ENCODE peak calls at places on chromosome 6, in seven cellular contexts. One of them, this sample, is unnamed.

GRCh38 chr6:42372699-42373098 is 79.0 kb downstream of the TRERF1 start:
- DNase-seq in gastrocnemius medialis: no peak
- DNase-seq in osteoblast: peak; percentile 58
- DNase-seq in upper lobe of left lung: no peak
- DNase-seq in mucosa of descending colon: no peak
- DNase-seq in tibial artery: no peak
- DNase-seq in MM.1S: no peak
- DNase-seq in this sample: no peak

GRCh38 chr6:20169786-20170185 is 42.5 kb downstream of the MBOAT1 start:
- DNase-seq in tibial artery: no peak
- DNase-seq in MM.1S: no peak
- DNase-seq in gastrocnemius medialis: peak; percentile 17
- DNase-seq in upper lobe of left lung: no peak
- DNase-seq in mucosa of descending colon: no peak
- DNase-seq in osteoblast: no peak
- DNase-seq in this sample: no peak

GRCh38 chr6:104483225-104483834 is 376.4 kb downstream of the HACE1 start:
- DNase-seq in mucosa of descending colon: no peak
- DNase-seq in MM.1S: no peak
- DNase-seq in upper lobe of left lung: no peak
- DNase-seq in tibial artery: no peak
- DNase-seq in gastrocnemius medialis: no peak
- DNase-seq in osteoblast: peak; percentile 59
- DNase-seq in this sample: no peak

GRCh38 chr6:27546522-27546921 is 73.6 kb upstream of the ZNF184 start:
- DNase-seq in MM.1S: no peak
- DNase-seq in gastrocnemius medialis: no peak
- DNase-seq in osteoblast: no peak
- DNase-seq in mucosa of descending colon: no peak
- DNase-seq in tibial artery: no peak
- DNase-seq in upper lobe of left lung: no peak
- DNase-seq in this sample: no peak

GRCh38 chr6:128731249-128732165 is 151.4 kb upstream of the LAMA2 start:
- DNase-seq in mucosa of descending colon: no peak
- DNase-seq in tibial artery: no peak
- DNase-seq in MM.1S: peak; percentile 35
- DNase-seq in osteoblast: no peak
- DNase-seq in upper lobe of left lung: no peak
- DNase-seq in gastrocnemius medialis: no peak
- DNase-seq in this sample: peak; percentile 37

GRCh38 chr6:27962506-27962905 is 5.5 kb downstream of the OR2B6 start:
- DNase-seq in MM.1S: no peak
- DNase-seq in tibial artery: no peak
- DNase-seq in upper lobe of left lung: no peak
- DNase-seq in mucosa of descending colon: no peak
- DNase-seq in osteoblast: no peak
- DNase-seq in gastrocnemius medialis: no peak
- DNase-seq in this sample: no peak

GRCh38 chr6:32700391-32701040 is 34.1 kb upstream of the HLA-DQB1 start:
- DNase-seq in mucosa of descending colon: no peak
- DNase-seq in MM.1S: peak; percentile 38
- DNase-seq in gastrocnemius medialis: peak; percentile 13
- DNase-seq in tibial artery: no peak
- DNase-seq in osteoblast: peak; percentile 88
- DNase-seq in upper lobe of left lung: peak; percentile 60
- DNase-seq in this sample: peak; percentile 67

GRCh38 chr6:146546440-146546839 is 2.8 kb downstream of the RAB32 start:
- DNase-seq in upper lobe of left lung: no peak
- DNase-seq in MM.1S: no peak
- DNase-seq in gastrocnemius medialis: peak; percentile 19
- DNase-seq in osteoblast: peak; percentile 66
- DNase-seq in tibial artery: peak; percentile 22
- DNase-seq in mucosa of descending colon: no peak
- DNase-seq in this sample: no peak

GRCh38 chr6:41523957-41524633 is 22.1 kb upstream of the FOXP4 start:
- DNase-seq in gastrocnemius medialis: no peak
- DNase-seq in osteoblast: no peak
- DNase-seq in upper lobe of left lung: no peak
- DNase-seq in mucosa of descending colon: no peak
- DNase-seq in tibial artery: no peak
- DNase-seq in MM.1S: no peak
- DNase-seq in this sample: no peak

GRCh38 chr6:9484686-9485085 is 930.2 kb downstream of the TFAP2A start:
- DNase-seq in mucosa of descending colon: no peak
- DNase-seq in tibial artery: no peak
- DNase-seq in gastrocnemius medialis: no peak
- DNase-seq in upper lobe of left lung: no peak
- DNase-seq in osteoblast: no peak
- DNase-seq in MM.1S: no peak
- DNase-seq in this sample: no peak

GRCh38 chr6:98672681-98673475 is 161.5 kb upstream of the POU3F2 start:
- DNase-seq in upper lobe of left lung: no peak
- DNase-seq in osteoblast: no peak
- DNase-seq in gastrocnemius medialis: no peak
- DNase-seq in tibial artery: no peak
- DNase-seq in MM.1S: no peak
- DNase-seq in mucosa of descending colon: no peak
- DNase-seq in this sample: no peak

GRCh38 chr6:11785953-11786579 is 7.5 kb upstream of the ADTRP start:
- DNase-seq in osteoblast: peak; percentile 13
- DNase-seq in upper lobe of left lung: peak; percentile 46
- DNase-seq in gastrocnemius medialis: no peak
- DNase-seq in MM.1S: peak; percentile 7
- DNase-seq in tibial artery: no peak
- DNase-seq in mucosa of descending colon: peak; percentile 83
- DNase-seq in this sample: no peak

GRCh38 chr6:22437665-22438064 is 131.7 kb upstream of the HDGFL1 start:
- DNase-seq in mucosa of descending colon: no peak
- DNase-seq in gastrocnemius medialis: no peak
- DNase-seq in MM.1S: no peak
- DNase-seq in tibial artery: no peak
- DNase-seq in upper lobe of left lung: no peak
- DNase-seq in osteoblast: no peak
- DNase-seq in this sample: no peak

GRCh38 chr6:36979343-36979742 is 6.7 kb downstream of the MTCH1 start:
- DNase-seq in osteoblast: peak; percentile 90
- DNase-seq in upper lobe of left lung: peak; percentile 53
- DNase-seq in tibial artery: peak; percentile 52
- DNase-seq in MM.1S: no peak
- DNase-seq in gastrocnemius medialis: peak; percentile 62
- DNase-seq in mucosa of descending colon: peak; percentile 55
- DNase-seq in this sample: no peak

GRCh38 chr6:142752348-142752747 is 192.6 kb downstream of the HIVEP2 start:
- DNase-seq in mucosa of descending colon: no peak
- DNase-seq in gastrocnemius medialis: no peak
- DNase-seq in tibial artery: no peak
- DNase-seq in osteoblast: no peak
- DNase-seq in upper lobe of left lung: no peak
- DNase-seq in MM.1S: no peak
- DNase-seq in this sample: no peak

GRCh38 chr6:155248021-155249001 is 15.5 kb upstream of the CLDN20 start:
- DNase-seq in MM.1S: no peak
- DNase-seq in osteoblast: peak; percentile 92
- DNase-seq in upper lobe of left lung: peak; percentile 87
- DNase-seq in gastrocnemius medialis: no peak
- DNase-seq in mucosa of descending colon: peak; percentile 39
- DNase-seq in tibial artery: peak; percentile 31
- DNase-seq in this sample: peak; percentile 55

GRCh38 chr6:109166643-109167042 is 71.3 kb downstream of the CEP57L1 start:
- DNase-seq in osteoblast: no peak
- DNase-seq in tibial artery: no peak
- DNase-seq in mucosa of descending colon: no peak
- DNase-seq in MM.1S: no peak
- DNase-seq in gastrocnemius medialis: no peak
- DNase-seq in upper lobe of left lung: no peak
- DNase-seq in this sample: no peak

GRCh38 chr6:10383312-10384063 is 31.4 kb downstream of the TFAP2A start:
- DNase-seq in MM.1S: peak; percentile 30
- DNase-seq in upper lobe of left lung: no peak
- DNase-seq in gastrocnemius medialis: no peak
- DNase-seq in tibial artery: no peak
- DNase-seq in mucosa of descending colon: peak; percentile 41
- DNase-seq in osteoblast: no peak
- DNase-seq in this sample: peak; percentile 73

GRCh38 chr6:169212436-169212835 is 41.2 kb downstream of the THBS2 start:
- DNase-seq in gastrocnemius medialis: no peak
- DNase-seq in upper lobe of left lung: no peak
- DNase-seq in tibial artery: no peak
- DNase-seq in MM.1S: no peak
- DNase-seq in osteoblast: no peak
- DNase-seq in mucosa of descending colon: no peak
- DNase-seq in this sample: no peak

GRCh38 chr6:159068904-159069578 is 24.2 kb upstream of the TAGAP start:
- DNase-seq in gastrocnemius medialis: no peak
- DNase-seq in tibial artery: no peak
- DNase-seq in osteoblast: no peak
- DNase-seq in upper lobe of left lung: peak; percentile 51
- DNase-seq in mucosa of descending colon: no peak
- DNase-seq in MM.1S: no peak
- DNase-seq in this sample: no peak

GRCh38 chr6:144729502-144729901 is 444.4 kb downstream of the UTRN start:
- DNase-seq in MM.1S: no peak
- DNase-seq in osteoblast: no peak
- DNase-seq in upper lobe of left lung: no peak
- DNase-seq in gastrocnemius medialis: no peak
- DNase-seq in mucosa of descending colon: no peak
- DNase-seq in tibial artery: no peak
- DNase-seq in this sample: no peak

GRCh38 chr6:7234547-7234946 is 78.5 kb downstream of the SSR1 start:
- DNase-seq in osteoblast: no peak
- DNase-seq in tibial artery: no peak
- DNase-seq in gastrocnemius medialis: no peak
- DNase-seq in mucosa of descending colon: no peak
- DNase-seq in upper lobe of left lung: no peak
- DNase-seq in MM.1S: no peak
- DNase-seq in this sample: no peak

GRCh38 chr6:47169785-47170685 is 127.9 kb upstream of the ADGRF1 start:
- DNase-seq in tibial artery: no peak
- DNase-seq in osteoblast: peak; percentile 13
- DNase-seq in MM.1S: no peak
- DNase-seq in upper lobe of left lung: no peak
- DNase-seq in gastrocnemius medialis: no peak
- DNase-seq in mucosa of descending colon: no peak
- DNase-seq in this sample: no peak

GRCh38 chr6:163413054-163413344 is 1.5 kb upstream of the QKI start:
- DNase-seq in MM.1S: no peak
- DNase-seq in mucosa of descending colon: no peak
- DNase-seq in tibial artery: no peak
- DNase-seq in osteoblast: no peak
- DNase-seq in gastrocnemius medialis: no peak
- DNase-seq in upper lobe of left lung: no peak
- DNase-seq in this sample: no peak
- H3K4me3 ChIP-seq in MM.1S: peak overlapping the region; percentile 55
- H3K4me3 ChIP-seq in mucosa of descending colon: peak overlapping the region; percentile 26
- H3K4me3 ChIP-seq in tibial artery: peak overlapping the region; percentile 96
- H3K4me3 ChIP-seq in osteoblast: peak overlapping the region; percentile 83
- H3K4me3 ChIP-seq in gastrocnemius medialis: peak overlapping the region; percentile 80
- H3K4me3 ChIP-seq in upper lobe of left lung: peak overlapping the region; percentile 87
- H3K4me3 ChIP-seq in this sample: peak overlapping the region; percentile 83

DNA sequence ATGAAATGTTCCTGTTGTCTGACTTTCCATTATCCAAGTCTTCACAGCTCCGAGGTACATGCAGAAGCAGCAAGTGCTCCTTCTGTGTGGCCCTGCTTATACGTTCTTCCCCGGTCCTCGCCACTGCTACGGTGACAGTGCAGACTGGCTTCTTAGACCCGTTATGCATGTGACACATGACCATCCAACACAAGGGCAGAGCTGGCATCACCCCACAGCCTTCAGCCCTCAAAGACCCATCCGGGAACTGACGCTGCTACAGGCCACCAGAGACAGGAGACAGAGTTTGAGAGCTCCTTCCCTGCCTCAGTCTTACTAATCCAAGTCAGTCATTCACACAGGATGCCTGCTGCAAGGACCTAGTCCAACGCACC is 70.4 kb downstream of the TRAM2 start:
- DNase-seq in tibial artery: no peak
- DNase-seq in osteoblast: no peak
- DNase-seq in mucosa of descending colon: no peak
- DNase-seq in gastrocnemius medialis: no peak
- DNase-seq in upper lobe of left lung: no peak
- DNase-seq in MM.1S: no peak
- DNase-seq in this sample: no peak
- H3K4me1 ChIP-seq in tibial artery: peaks cover 40% of the 10 kb centered on the region
- H3K4me1 ChIP-seq in osteoblast: peaks cover 62% of the 10 kb centered on the region
- H3K4me1 ChIP-seq in mucosa of descending colon: peaks cover 22% of the 10 kb centered on the region
- H3K4me1 ChIP-seq in gastrocnemius medialis: peaks cover 29% of the 10 kb centered on the region
- H3K4me1 ChIP-seq in upper lobe of left lung: peaks cover 24% of the 10 kb centered on the region
- H3K4me1 ChIP-seq in MM.1S: peaks cover 17% of the 10 kb centered on the region
- H3K4me1 ChIP-seq in this sample: no peaks in the 10 kb centered on the region

GRCh38 chr6:139996253-139996834 is 621.9 kb upstream of the CITED2 start:
- DNase-seq in tibial artery: no peak
- DNase-seq in upper lobe of left lung: peak; percentile 42
- DNase-seq in gastrocnemius medialis: no peak
- DNase-seq in MM.1S: peak; percentile 83
- DNase-seq in mucosa of descending colon: no peak
- DNase-seq in osteoblast: peak; percentile 76
- DNase-seq in this sample: peak; percentile 64
- TF ChIP-seq CTCF in tibial artery: no peak
- TF ChIP-seq CTCF in upper lobe of left lung: no peak
- TF ChIP-seq CTCF in gastrocnemius medialis: no peak
- TF ChIP-seq CTCF in MM.1S: peak; percentile 56
- TF ChIP-seq CTCF in mucosa of descending colon: no peak
- TF ChIP-seq CTCF in osteoblast: no peak
- TF ChIP-seq CTCF in this sample: peak; percentile 55

DNA sequence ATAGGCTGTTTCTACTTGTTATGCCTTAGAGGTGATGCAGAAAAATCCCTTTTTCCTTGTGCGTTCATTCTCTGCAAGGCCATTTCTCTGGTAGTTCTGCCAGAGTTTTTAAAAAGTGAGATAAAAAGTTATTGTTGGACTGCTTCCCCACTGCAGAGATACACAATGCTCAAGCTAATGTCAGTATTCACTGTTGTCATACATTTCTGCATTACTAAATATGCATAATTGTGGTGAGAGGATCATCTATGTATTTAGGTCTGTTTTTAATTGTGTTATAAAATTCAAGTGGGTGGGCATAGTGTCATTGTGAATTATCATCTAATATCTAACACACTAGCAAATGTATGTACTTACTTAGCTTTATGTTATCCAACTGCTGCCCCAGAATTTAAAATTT is 600.3 kb downstream of the HTR1B start:
- DNase-seq in tibial artery: no peak
- DNase-seq in gastrocnemius medialis: no peak
- DNase-seq in osteoblast: no peak
- DNase-seq in upper lobe of left lung: no peak
- DNase-seq in MM.1S: no peak
- DNase-seq in mucosa of descending colon: no peak
- DNase-seq in this sample: no peak
- H3K4me3 ChIP-seq in tibial artery: no peak overlapping the region
- H3K4me3 ChIP-seq in gastrocnemius medialis: no peak overlapping the region
- H3K4me3 ChIP-seq in osteoblast: no peak overlapping the region
- H3K4me3 ChIP-seq in upper lobe of left lung: no peak overlapping the region
- H3K4me3 ChIP-seq in MM.1S: no peak overlapping the region
- H3K4me3 ChIP-seq in mucosa of descending colon: no peak overlapping the region
- H3K4me3 ChIP-seq in this sample: no peak overlapping the region

DNA sequence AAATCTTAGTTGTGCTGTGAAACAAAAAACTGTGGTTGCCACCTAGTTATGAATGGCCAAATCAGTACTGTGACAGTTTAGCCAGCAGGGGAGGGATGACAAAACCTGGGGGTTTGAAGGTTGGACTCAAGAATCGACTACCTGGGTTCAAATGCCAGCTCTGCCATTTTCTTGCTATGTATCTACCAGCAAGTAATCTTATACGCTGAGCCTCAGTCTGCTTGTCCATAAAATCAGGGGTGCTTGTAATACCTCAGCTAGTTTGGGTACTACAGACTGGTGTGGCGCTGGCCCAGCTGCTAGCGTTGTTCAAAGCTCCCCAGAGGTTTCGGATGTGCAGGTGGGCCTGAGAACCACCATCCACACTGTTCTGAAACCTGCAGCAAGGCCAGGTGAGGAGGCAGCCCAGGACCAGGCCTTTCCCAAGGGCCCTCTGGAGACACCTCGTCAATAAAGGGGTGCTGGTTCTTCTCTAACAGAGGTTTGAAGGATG is 40.4 kb downstream of the TRAM2 start:
- DNase-seq in tibial artery: no peak
- DNase-seq in upper lobe of left lung: no peak
- DNase-seq in gastrocnemius medialis: no peak
- DNase-seq in osteoblast: no peak
- DNase-seq in mucosa of descending colon: no peak
- DNase-seq in MM.1S: peak; percentile 90
- DNase-seq in this sample: no peak
- H3K4me1 ChIP-seq in tibial artery: peaks cover 54% of the 10 kb centered on the region
- H3K4me1 ChIP-seq in upper lobe of left lung: peaks cover 17% of the 10 kb centered on the region
- H3K4me1 ChIP-seq in gastrocnemius medialis: no peaks in the 10 kb centered on the region
- H3K4me1 ChIP-seq in osteoblast: peaks cover 76% of the 10 kb centered on the region
- H3K4me1 ChIP-seq in mucosa of descending colon: peaks cover 12% of the 10 kb centered on the region
- H3K4me1 ChIP-seq in MM.1S: peaks cover 90% of the 10 kb centered on the region
- H3K4me1 ChIP-seq in this sample: no peaks in the 10 kb centered on the region